ENCODE peak calls at places on chromosomes 7 and 10, in six cellular contexts. K is stimulated activated CD8-positive, alpha-beta memory T cell treated with anti-CD3 and anti-CD28 coated beads, Interleukin-4, amount 100 ng/mL, for 24 hours; D is activated T-helper 1 cell treated with anti-CD3 and anti-CD28 coated beads, Interleukin-2, amount 50 U/mL, for 16 hours; B is GM12878; R is GM12892; P is RCC 7860. A is an unnamed sample.

GRCh38 chr10:101295266-101295665 is 58.7 kb upstream of the BTRC start:
- DNase-seq in K (no peak), B (no peak), P (no peak), R (no peak), D (no peak), A (no peak)

GRCh38 chr10:61750943-61751471 is 88.3 kb downstream of the CABCOCO1 start:
- DNase-seq in D (peak; percentile 37), P (peak; percentile 63), B (peak; percentile 27), R (peak; percentile 1), K (peak; percentile 56), A (peak; percentile 63)

GRCh38 chr7:129702316-129702715 is 90.8 kb downstream of the NRF1 start:
- DNase-seq in P (no peak), K (no peak), D (no peak), B (no peak), R (no peak), A (no peak)

GRCh38 chr7:50792342-50793114 is 9.8 kb upstream of the GRB10 start:
- DNase-seq in R (no peak), B (no peak), K (no peak), D (no peak), P (peak; percentile 63), A (peak; percentile 19)

GRCh38 chr10:625335-625699 is 64.2 kb downstream of the DIP2C start:
- DNase-seq in R (no peak), D (no peak), K (no peak), B (no peak), P (peak; percentile 71), A (no peak)

GRCh38 chr7:149285581-149285975 is 23.6 kb downstream of the ZNF783 start:
- DNase-seq in P (no peak), R (no peak), D (no peak), B (no peak), K (no peak), A (no peak)

GRCh38 chr10:31706921-31707571 is 221.6 kb downstream of the ARHGAP12 start:
- DNase-seq in K (no peak), R (no peak), P (no peak), B (no peak), D (no peak), A (no peak)

GRCh38 chr10:76197293-76197692 is 765.9 kb downstream of the LRMDA start:
- DNase-seq in P (no peak), B (no peak), K (no peak), R (no peak), D (no peak), A (no peak)

GRCh38 chr7:129553861-129554530 is 51.7 kb downstream of the SMKR1 start:
- DNase-seq in B (no peak), P (peak; percentile 39), K (peak; percentile 27), D (no peak), R (no peak), A (peak; percentile 62)

A was measured in HFFc6.